ENCODE peak calls at places on chromosomes 6 and 20, in five cellular contexts. V is amniotic stem cell; Z is stimulated activated CD4-positive, alpha-beta T cell treated with anti-CD3 and anti-CD28 coated beads, Interleukin-4, amount 100 ng/mL, for 4 hours; D is activated CD4-positive, alpha-beta T cell treated with anti-CD3 and anti-CD28 coated beads, Interleukin-2, amount 10 ng/mL, durations not matched to agents 7 days and 5 days; H is SW480. X is an unnamed sample.

GRCh38 chr20:19785886-19786285 is 27.8 kb downstream of the RIN2 start:
- DNase-seq in Z (no peak), V (no peak), H (no peak), D (no peak), X (no peak)

GRCh38 chr6:108798672-108799355 is 49.4 kb upstream of the ARMC2 start:
- DNase-seq in Z (peak), D (peak), V (no peak), H (no peak), X (no peak)

GRCh38 chr6:138230759-138231398 is 12.6 kb upstream of the PBOV1 start:
- DNase-seq in V (no peak), Z (no peak), H (no peak), D (no peak), X (no peak)

GRCh38 chr6:139839506-139840156 is 465.2 kb upstream of the CITED2 start:
- DNase-seq in H (no peak), D (no peak), Z (no peak), V (no peak), X (no peak)

GRCh38 chr6:155276638-155277037 is 12.8 kb downstream of the CLDN20 start:
- DNase-seq in H (no peak), Z (no peak), V (no peak), D (no peak), X (no peak)

GRCh38 chr6:28885149-28885738 is 38.5 kb downstream of the TRIM27 start:
- DNase-seq in H (no peak), Z (no peak), D (no peak), V (no peak), X (no peak)

GRCh38 chr20:46255440-46256104 is 52.7 kb downstream of the CDH22 start:
- DNase-seq in Z (peak), V (no peak), D (no peak), H (peak), X (peak)

GRCh38 chr20:59207742-59208357 is 44.2 kb downstream of the ZNF831 start:
- DNase-seq in H (peak), D (peak), Z (peak), V (no peak), X (peak)

GRCh38 chr6:50829898-50830439 is 11.3 kb downstream of the TFAP2B start:
- DNase-seq in H (no peak), V (no peak), Z (no peak), D (no peak), X (no peak)

GRCh38 chr6:131295081-131295480 is 159.8 kb downstream of the AKAP7 start:
- DNase-seq in V (no peak), Z (no peak), H (no peak), D (no peak), X (no peak)

GRCh38 chr20:36498386-36499179 is 42.7 kb upstream of the MYL9 start:
- DNase-seq in H (no peak), D (no peak), Z (no peak), V (no peak), X (no peak)

GRCh38 chr6:92122746-92123145 is 1296.6 kb downstream of the EPHA7 start:
- DNase-seq in V (no peak), D (no peak), Z (no peak), H (peak), X (no peak)

GRCh38 chr6:31110825-31111582 is 1.4 kb downstream of the C6orf15 start:
- DNase-seq in Z (no peak), V (no peak), H (no peak), D (no peak), X (no peak)

GRCh38 chr6:148653138-148653776 is 93.6 kb upstream of the UST start:
- DNase-seq in H (no peak), V (no peak), Z (no peak), D (no peak), X (no peak)

GRCh38 chr6:88535296-88535695 is 369.1 kb upstream of the CNR1 start:
- DNase-seq in D (no peak), H (no peak), V (no peak), Z (no peak), X (no peak)

GRCh38 chr20:32558526-32558925 is 26.6 kb downstream of the NOL4L start:
- DNase-seq in H (no peak), Z (no peak), D (no peak), V (no peak), X (no peak)

GRCh38 chr6:2756687-2757224 is 6.0 kb upstream of the MYLK4 start:
- DNase-seq in H (no peak), Z (no peak), V (no peak), D (no peak), X (no peak)

GRCh38 chr20:58449703-58450138 is 60.7 kb downstream of the VAPB start:
- DNase-seq in V (no peak), D (no peak), H (no peak), Z (no peak), X (no peak)

GRCh38 chr6:21885532-21886089 is 292.1 kb downstream of the SOX4 start:
- DNase-seq in Z (no peak), V (no peak), D (no peak), H (no peak), X (peak)

GRCh38 chr6:8335896-8336295 is 99.4 kb downstream of the SLC35B3 start:
- DNase-seq in Z (no peak), D (no peak), V (no peak), H (no peak), X (no peak)

GRCh38 chr6:29632789-29633531 is at the start of gene GABBR1:
- DNase-seq in D (peak), H (peak), Z (peak), V (peak), X (peak)

GRCh38 chr6:141848029-141848890 is 284.5 kb upstream of the GJE1 start:
- DNase-seq in Z (no peak), V (no peak), D (peak), H (peak), X (no peak)

GRCh38 chr6:13001951-13002350 is 285.4 kb downstream of the PHACTR1 start:
- DNase-seq in V (no peak), H (no peak), D (no peak), Z (no peak), X (no peak)

GRCh38 chr6:89310929-89311328 is 4.2 kb downstream of the GABRR2 start:
- DNase-seq in H (peak), V (peak), D (no peak), Z (no peak), X (no peak)

GRCh38 chr6:154872605-154873004 is 122.5 kb upstream of the TIAM2 start:
- DNase-seq in D (no peak), H (no peak), Z (no peak), V (no peak), X (no peak)

GRCh38 chr20:59024111-59024530 is 4.9 kb downstream of the TUBB1 start:
- DNase-seq in Z (no peak), V (no peak), D (no peak), H (no peak), X (no peak)

GRCh38 chr20:50924261-50924660 is 7.0 kb downstream of the ADNP start:
- DNase-seq in Z (no peak), D (no peak), V (no peak), H (no peak), X (no peak)